ENCODE peak calls at places on chromosomes 6 and 20, in ten cellular contexts. N is endodermal cell; E is head of caudate nucleus; V is COR-L47; I is HT1080; R is transverse colon; F is NCI-H2081; W is activated CD4-positive, CD25-positive, alpha-beta regulatory T cell treated with anti-CD3 and anti-CD28 coated beads, Interleukin-2, amount 50 U/mL, for 72 hours; C is NCI-H460; A is stimulated activated CD8-positive, alpha-beta memory T cell treated with anti-CD3 and anti-CD28 coated beads, Interleukin-2, amount 100 ng/mL, for 48 hours. Y is an unnamed sample.

GRCh38 chr6:13431861-13432465 is 55.4 kb downstream of the GFOD1 start:
- DNase-seq in N (no peak), E (no peak), V (no peak), I (peak), R (no peak), F (no peak), W (no peak), C (no peak), A (no peak), Y (no peak)

GRCh38 chr6:99712560-99712959 is 105.9 kb downstream of the PRDM13 start:
- DNase-seq in N (no peak), E (no peak), V (no peak), I (no peak), R (no peak), F (no peak), W (no peak), C (no peak), A (no peak), Y (no peak)

GRCh38 chr20:19073584-19074198 is 138.8 kb upstream of the SLC24A3 start:
- DNase-seq in N (peak), E (no peak), V (no peak), I (no peak), R (no peak), F (no peak), W (no peak), C (no peak), A (no peak), Y (no peak)

GRCh38 chr6:142863981-142864380 is 81.0 kb downstream of the HIVEP2 start:
- DNase-seq in N (no peak), E (no peak), V (no peak), I (no peak), R (no peak), F (no peak), W (no peak), C (no peak), A (no peak), Y (no peak)

GRCh38 chr20:25315418-25316210 is 67.7 kb downstream of the PYGB start:
- DNase-seq in N (no peak), E (no peak), V (no peak), I (peak), R (peak), F (no peak), W (no peak), C (no peak), A (no peak), Y (no peak)

GRCh38 chr6:11410539-11411307 is 126.8 kb upstream of the TMEM170B start:
- DNase-seq in N (no peak), E (no peak), V (no peak), I (no peak), R (no peak), F (no peak), W (no peak), C (no peak), A (no peak), Y (no peak)

GRCh38 chr6:166939276-166939816 is 17.0 kb downstream of the RNASET2 start:
- DNase-seq in N (no peak), E (no peak), V (no peak), I (no peak), R (no peak), F (peak), W (no peak), C (no peak), A (no peak), Y (no peak)

GRCh38 chr6:138970856-138971425 is 17.1 kb downstream of the REPS1 start:
- DNase-seq in N (no peak), E (no peak), V (no peak), I (peak), R (no peak), F (no peak), W (no peak), C (peak), A (no peak), Y (no peak)

GRCh38 chr20:50092436-50092835 is 20.5 kb downstream of the UBE2V1 start:
- DNase-seq in N (no peak), E (no peak), V (no peak), I (no peak), R (no peak), F (no peak), W (no peak), C (no peak), A (no peak), Y (no peak)

GRCh38 chr6:93393554-93394074 is 25.7 kb downstream of the EPHA7 start:
- DNase-seq in N (no peak), E (no peak), V (no peak), I (no peak), R (no peak), F (no peak), W (no peak), C (no peak), A (no peak), Y (no peak)

GRCh38 chr6:35400901-35401311 is 51.2 kb upstream of the FANCE start:
- DNase-seq in N (no peak), E (no peak), V (no peak), I (peak), R (peak), F (no peak), W (no peak), C (no peak), A (no peak), Y (no peak)

GRCh38 chr6:119683022-119683421 is 333.5 kb upstream of the MAN1A1 start:
- DNase-seq in N (no peak), E (no peak), V (no peak), I (no peak), R (no peak), F (peak), W (no peak), C (no peak), A (no peak), Y (no peak)

GRCh38 chr20:4571759-4572531 is 149.8 kb upstream of the PRND start:
- DNase-seq in N (no peak), E (no peak), V (no peak), I (no peak), R (no peak), F (no peak), W (no peak), C (no peak), A (no peak), Y (no peak)

GRCh38 chr6:139713416-139713815 is 339.0 kb upstream of the CITED2 start:
- DNase-seq in N (no peak), E (no peak), V (no peak), I (no peak), R (no peak), F (no peak), W (no peak), C (no peak), A (no peak), Y (no peak)

GRCh38 chr6:7633361-7633760 is 43.4 kb downstream of the SNRNP48 start:
- DNase-seq in N (no peak), E (no peak), V (no peak), I (no peak), R (no peak), F (peak), W (no peak), C (no peak), A (no peak), Y (no peak)

GRCh38 chr6:136662347-136663237 is 112.4 kb upstream of the MAP7 start:
- DNase-seq in N (no peak), E (no peak), V (no peak), I (no peak), R (no peak), F (no peak), W (no peak), C (no peak), A (no peak), Y (no peak)

GRCh38 chr6:90178294-90178678 is 118.4 kb downstream of the BACH2 start:
- DNase-seq in N (no peak), E (no peak), V (no peak), I (no peak), R (no peak), F (no peak), W (no peak), C (no peak), A (no peak), Y (no peak)

GRCh38 chr6:13452346-13453171 is 34.8 kb downstream of the GFOD1 start:
- DNase-seq in N (peak), E (no peak), V (no peak), I (no peak), R (no peak), F (no peak), W (no peak), C (no peak), A (no peak), Y (no peak)

GRCh38 chr6:6604015-6604414 is 15.5 kb downstream of the LY86 start:
- DNase-seq in N (no peak), E (no peak), V (no peak), I (no peak), R (no peak), F (no peak), W (no peak), C (no peak), A (no peak), Y (no peak)

GRCh38 chr6:12931639-12932038 is 215.1 kb downstream of the PHACTR1 start:
- DNase-seq in N (no peak), E (no peak), V (no peak), I (no peak), R (no peak), F (no peak), W (no peak), C (no peak), A (no peak), Y (no peak)

GRCh38 chr6:134405386-134406087 is 87.6 kb upstream of the SGK1 start:
- DNase-seq in N (no peak), E (no peak), V (no peak), I (no peak), R (no peak), F (no peak), W (no peak), C (no peak), A (no peak), Y (no peak)

GRCh38 chr6:56643379-56644089 is 845 bp upstream of the DST start:
- DNase-seq in N (no peak), E (no peak), V (no peak), I (no peak), R (no peak), F (no peak), W (no peak), C (no peak), A (no peak), Y (no peak)

GRCh38 chr6:111809264-111809663 is 64.0 kb downstream of the FYN start:
- DNase-seq in N (no peak), E (no peak), V (no peak), I (no peak), R (no peak), F (no peak), W (no peak), C (no peak), A (no peak), Y (no peak)

GRCh38 chr6:136371951-136372350 is 82.3 kb upstream of the BCLAF1 start:
- DNase-seq in N (no peak), E (no peak), V (no peak), I (peak), R (no peak), F (no peak), W (no peak), C (no peak), A (no peak), Y (no peak)

GRCh38 chr20:36825374-36826104 is 50.4 kb upstream of the TLDC2 start:
- DNase-seq in N (no peak), E (no peak), V (peak), I (no peak), R (no peak), F (peak), W (no peak), C (no peak), A (no peak), Y (no peak)

GRCh38 chr6:111803804-111804203 is 69.4 kb downstream of the FYN start:
- DNase-seq in N (no peak), E (no peak), V (no peak), I (no peak), R (no peak), F (no peak), W (no peak), C (no peak), A (no peak), Y (no peak)

GRCh38 chr20:52191132-52191435 is 495 bp downstream of the ZFP64 start:
- DNase-seq in N (no peak), E (peak), V (no peak), I (no peak), R (no peak), F (peak), W (no peak), C (peak), A (no peak), Y (no peak)

GRCh38 chr6:1080453-1081328 is 231.2 kb upstream of the FOXQ1 start:
- DNase-seq in N (no peak), E (no peak), V (no peak), I (no peak), R (no peak), F (no peak), W (no peak), C (no peak), A (no peak), Y (no peak)

GRCh38 chr6:107565165-107565723 is 75.3 kb downstream of the SOBP start:
- DNase-seq in N (no peak), E (no peak), V (no peak), I (peak), R (no peak), F (no peak), W (no peak), C (no peak), A (no peak), Y (no peak)

GRCh38 chr6:3359091-3359752 is 97.6 kb downstream of the SLC22A23 start:
- DNase-seq in N (no peak), E (no peak), V (no peak), I (no peak), R (no peak), F (no peak), W (no peak), C (no peak), A (no peak), Y (no peak)

GRCh38 chr6:14516947-14517346 is 399.4 kb downstream of the CD83 start:
- DNase-seq in N (no peak), E (no peak), V (no peak), I (no peak), R (no peak), F (no peak), W (no peak), C (no peak), A (no peak), Y (no peak)

GRCh38 chr20:32356935-32357868 is 929 bp upstream of the ASXL1 start:
- DNase-seq in N (no peak), E (no peak), V (no peak), I (no peak), R (peak), F (peak), W (peak), C (no peak), A (no peak), Y (no peak)

GRCh38 chr6:29633532-29633901 is 534 bp upstream of the GABBR1 start:
- DNase-seq in N (no peak), E (no peak), V (no peak), I (no peak), R (no peak), F (peak), W (no peak), C (no peak), A (no peak), Y (no peak)

GRCh38 chr20:58718121-58718563 is 25.5 kb downstream of the NPEPL1 start:
- DNase-seq in N (peak), E (no peak), V (no peak), I (no peak), R (peak), F (no peak), W (peak), C (no peak), A (no peak), Y (no peak)

GRCh38 chr6:167951781-167952511 is 45.5 kb upstream of the KIF25 start:
- DNase-seq in N (no peak), E (no peak), V (no peak), I (no peak), R (no peak), F (no peak), W (no peak), C (no peak), A (no peak), Y (no peak)

GRCh38 chr6:101614774-101615173 is 221.3 kb downstream of the GRIK2 start:
- DNase-seq in N (no peak), E (no peak), V (no peak), I (peak), R (no peak), F (no peak), W (no peak), C (no peak), A (no peak), Y (no peak)

GRCh38 chr6:112881828-112882227 is 534.7 kb downstream of the RFPL4B start:
- DNase-seq in N (no peak), E (no peak), V (no peak), I (no peak), R (no peak), F (no peak), W (no peak), C (no peak), A (no peak), Y (no peak)

GRCh38 chr6:143260857-143261256 is 189.6 kb downstream of the ADAT2 start:
- DNase-seq in N (no peak), E (no peak), V (no peak), I (peak), R (no peak), F (no peak), W (no peak), C (no peak), A (no peak), Y (no peak)

GRCh38 chr20:22557403-22558276 is 26.7 kb downstream of the FOXA2 start:
- DNase-seq in N (no peak), E (no peak), V (no peak), I (no peak), R (no peak), F (no peak), W (no peak), C (no peak), A (no peak), Y (no peak)

GRCh38 chr6:104653786-104654185 is 205.9 kb downstream of the HACE1 start:
- DNase-seq in N (no peak), E (no peak), V (no peak), I (peak), R (no peak), F (no peak), W (no peak), C (no peak), A (no peak), Y (no peak)

Y was measured in putamen.